ENCODE peak calls at places on chromosomes 5 and 9, in seven cellular contexts. R is spleen; V is right atrium auricular region; I is HepG2; O is NCI-H1092 treated with DMSO at 0.1 percent for 48 hours; Q is activated CD4-positive, alpha-beta memory T cell treated with anti-CD3 and anti-CD28 coated beads, Interleukin-2, amount 10 ng/mL, durations not matched to agents 7 days and 5 days; L is H54. F is an unnamed sample.

GRCh38 chr5:102663771-102664530 is 91.2 kb upstream of the PAM start:
- DNase-seq in R (no peak), V (no peak), Q (no peak), O (no peak), L (no peak), I (no peak), F (no peak)

GRCh38 chr9:129930743-129931142 is 95.5 kb downstream of the USP20 start:
- DNase-seq in O (no peak), R (no peak), Q (no peak), L (no peak), V (no peak), I (no peak), F (no peak)

GRCh38 chr5:174311531-174312269 is 266.2 kb downstream of the NSG2 start:
- DNase-seq in Q (peak), I (peak), L (peak), O (peak), V (no peak), R (peak), F (peak)

GRCh38 chr5:156670615-156671014 is 179.5 kb upstream of the PPP1R2B start:
- DNase-seq in L (no peak), O (no peak), Q (no peak), R (no peak), V (no peak), I (no peak), F (no peak)

GRCh38 chr9:124894741-124895170 is 32.8 kb downstream of the ARPC5L start:
- DNase-seq in Q (peak), I (peak), V (no peak), R (no peak), L (no peak), O (no peak), F (no peak)

GRCh38 chr9:36928670-36929349 is 105.3 kb downstream of the PAX5 start:
- DNase-seq in I (no peak), Q (peak), R (no peak), O (no peak), L (peak), V (no peak), F (no peak)

GRCh38 chr5:136033244-136033643 is 4.5 kb downstream of the TGFBI start:
- DNase-seq in O (no peak), Q (no peak), I (no peak), L (no peak), R (peak), V (no peak), F (no peak)

GRCh38 chr5:107184066-107184465 is 486.7 kb downstream of the EFNA5 start:
- DNase-seq in Q (no peak), I (no peak), O (no peak), L (no peak), R (no peak), V (no peak), F (no peak)

GRCh38 chr9:131845286-131846011 is 105.6 kb upstream of the RAPGEF1 start:
- DNase-seq in Q (no peak), L (no peak), I (no peak), O (no peak), V (no peak), R (no peak), F (no peak)

GRCh38 chr5:124059200-124059599 is 547.2 kb downstream of the CSNK1G3 start:
- DNase-seq in V (no peak), R (no peak), L (peak), I (no peak), Q (no peak), O (no peak), F (no peak)

GRCh38 chr5:115875447-115875846 is 33.7 kb downstream of the AP3S1 start:
- DNase-seq in L (no peak), Q (no peak), O (no peak), I (no peak), R (no peak), V (no peak), F (no peak)

GRCh38 chr5:113357696-113358476 is 76.9 kb downstream of the TSSK1B start:
- DNase-seq in O (no peak), I (no peak), V (no peak), R (no peak), Q (no peak), L (no peak), F (no peak)

GRCh38 chr9:35852267-35852815 is 17.9 kb downstream of the OR13J1 start:
- DNase-seq in I (no peak), L (no peak), R (no peak), V (no peak), Q (no peak), O (no peak), F (no peak)

GRCh38 chr9:89655047-89655989 is 50.5 kb downstream of the GADD45G start:
- DNase-seq in R (no peak), Q (no peak), V (no peak), I (no peak), L (no peak), O (no peak), F (no peak)

GRCh38 chr5:135339623-135340022 is 59.4 kb downstream of the MACROH2A1 start:
- DNase-seq in L (no peak), Q (no peak), R (no peak), O (no peak), V (no peak), I (no peak), F (no peak)

GRCh38 chr5:56737918-56738606 is 77.3 kb upstream of the MAP3K1 start:
- DNase-seq in V (no peak), Q (no peak), I (no peak), O (no peak), L (no peak), R (no peak), F (no peak)

GRCh38 chr9:124278054-124278540 is 20.3 kb downstream of the NEK6 start:
- DNase-seq in O (no peak), L (no peak), Q (no peak), I (no peak), V (no peak), R (no peak), F (no peak)

GRCh38 chr5:1052641-1053390 is 44.2 kb downstream of the NKD2 start:
- DNase-seq in O (no peak), V (no peak), L (no peak), Q (no peak), R (no peak), I (no peak), F (no peak)

GRCh38 chr5:115543931-115544370 is 624 bp downstream of the FEM1C start:
- DNase-seq in L (no peak), I (peak), O (peak), V (peak), Q (peak), R (no peak), F (peak)

GRCh38 chr5:1204693-1205242 is 3.4 kb downstream of the SLC6A19 start:
- DNase-seq in V (no peak), I (peak), L (no peak), R (no peak), Q (no peak), O (peak), F (peak)

GRCh38 chr5:147949711-147950573 is 43.6 kb upstream of the C5orf46 start:
- DNase-seq in I (peak), Q (no peak), V (no peak), R (no peak), O (peak), L (peak), F (no peak)

GRCh38 chr5:88829773-88830172 is 53.2 kb downstream of the MEF2C start:
- DNase-seq in L (no peak), Q (no peak), R (no peak), V (no peak), O (no peak), I (no peak), F (no peak)

GRCh38 chr5:9423611-9424010 is 122.3 kb downstream of the SEMA5A start:
- DNase-seq in L (no peak), V (no peak), Q (no peak), R (no peak), I (no peak), O (no peak), F (no peak)

GRCh38 chr5:176589039-176589769 is 20.8 kb downstream of the GPRIN1 start:
- DNase-seq in Q (no peak), V (no peak), R (no peak), L (no peak), I (no peak), O (no peak), F (no peak)

GRCh38 chr9:115220339-115221009 is 102.5 kb upstream of the TNC start:
- DNase-seq in O (no peak), Q (no peak), V (no peak), R (no peak), L (no peak), I (no peak), F (no peak)

GRCh38 chr5:113213551-113213971 is 221.2 kb downstream of the TSSK1B start:
- DNase-seq in Q (no peak), I (no peak), V (no peak), L (no peak), O (no peak), R (no peak), F (no peak)

GRCh38 chr5:74895906-74896305 is 29.7 kb upstream of the FAM169A start:
- DNase-seq in L (no peak), V (peak), I (no peak), O (no peak), Q (no peak), R (no peak), F (peak)

GRCh38 chr9:2461886-2462285 is 159.7 kb upstream of the VLDLR start:
- DNase-seq in R (no peak), I (no peak), V (no peak), L (no peak), O (peak), Q (no peak), F (no peak)

GRCh38 chr5:14148890-14149671 is 5.9 kb downstream of the TRIO start:
- DNase-seq in V (peak), R (no peak), Q (no peak), I (peak), O (no peak), L (no peak), F (no peak)

GRCh38 chr9:69090140-69090750 is 54.7 kb downstream of the FXN start:
- DNase-seq in O (no peak), R (no peak), L (no peak), Q (no peak), I (no peak), V (no peak), F (no peak)

GRCh38 chr9:87613265-87614111 is 112.4 kb upstream of the CTSL start:
- DNase-seq in L (no peak), V (no peak), O (no peak), Q (no peak), R (no peak), I (peak), F (no peak)

GRCh38 chr9:93064392-93065124 is 6.1 kb downstream of the SUSD3 start:
- DNase-seq in O (no peak), R (peak), I (no peak), L (no peak), V (no peak), Q (peak), F (no peak)

GRCh38 chr9:108854641-108855528 is 901 bp downstream of the ACTL7B start:
- DNase-seq in R (no peak), I (no peak), O (peak), L (no peak), Q (no peak), V (no peak), F (no peak)

GRCh38 chr5:108670591-108671335 is 76.9 kb upstream of the FER start:
- DNase-seq in R (no peak), Q (no peak), O (no peak), L (no peak), V (no peak), I (no peak), F (no peak)

GRCh38 chr9:112000743-112001142 is 104.1 kb downstream of the UGCG start:
- DNase-seq in V (peak), L (no peak), R (no peak), Q (no peak), O (no peak), I (no peak), F (no peak)

GRCh38 chr5:55456216-55456895 is 78.4 kb downstream of the PLPP1 start:
- DNase-seq in V (no peak), I (no peak), R (no peak), L (peak), Q (no peak), O (no peak), F (no peak)

GRCh38 chr9:69265891-69266290 is 59.1 kb upstream of the ENTREP1 start:
- DNase-seq in L (peak), I (no peak), R (no peak), V (no peak), Q (no peak), O (no peak), F (no peak)

GRCh38 chr5:137617806-137618205 is 118.1 kb downstream of the KLHL3 start:
- DNase-seq in R (no peak), Q (no peak), V (peak), O (no peak), L (peak), I (no peak), F (no peak)

GRCh38 chr9:34157898-34158297 is 20.9 kb upstream of the UBAP1 start:
- DNase-seq in R (no peak), I (no peak), L (no peak), Q (no peak), V (no peak), O (no peak), F (no peak)

F was measured in ovary.